ENCODE peak calls at places on chromosomes 3 and 15, in nine cellular contexts. K is stimulated activated CD8-positive, alpha-beta memory T cell treated with anti-CD3 and anti-CD28 coated beads, Interleukin-15, amount 100 ng/mL, for 4 hours; O is stimulated activated CD4-positive, alpha-beta T cell treated with anti-CD3 and anti-CD28 coated beads, Interleukin-2, amount 100 ng/mL, for 24 hours; L is adipocyte; H is NCI-H524 treated with DMSO at 0.1 percent for 48 hours; T is activated T-helper 1 cell treated with anti-CD3 and anti-CD28 coated beads, Interleukin-2, amount 50 U/mL, for 16 hours; E is pulmonary artery endothelial cell; N is midbrain; A is pancreas. C is an unnamed sample.
A peak's percentile ranks its signal among the peaks of the same experiment; 100 is the strongest.

GRCh38 chr3:32018723-32019564 is 37.4 kb downstream of the ZNF860 start:
- DNase-seq in K (no peak), O (no peak), L (peak; percentile 87), H (no peak), T (no peak), E (peak; percentile 8), N (peak; percentile 57), A (no peak), C (no peak)

GRCh38 chr3:181403876-181404660 is 307.7 kb upstream of the SOX2 start:
- DNase-seq in K (no peak), O (no peak), L (no peak), H (no peak), T (no peak), E (no peak), N (no peak), A (no peak), C (no peak)

GRCh38 chr3:188342991-188343732 is 189.2 kb downstream of the LPP start:
- DNase-seq in K (no peak), O (no peak), L (no peak), H (no peak), T (no peak), E (no peak), N (no peak), A (no peak), C (no peak)

GRCh38 chr3:103227651-103228050 is 792.8 kb downstream of the ZPLD1 start:
- DNase-seq in K (no peak), O (no peak), L (no peak), H (no peak), T (no peak), E (no peak), N (no peak), A (no peak), C (no peak)

GRCh38 chr15:67133026-67133425 is 67.6 kb downstream of the SMAD3 start:
- DNase-seq in K (no peak), O (no peak), L (no peak), H (no peak), T (no peak), E (no peak), N (no peak), A (no peak), C (no peak)

GRCh38 chr15:89785064-89785770 is 9.1 kb downstream of the MESP2 start:
- DNase-seq in K (no peak), O (no peak), L (no peak), H (no peak), T (no peak), E (no peak), N (no peak), A (no peak), C (no peak)

GRCh38 chr3:147408180-147409105 is 722 bp upstream of the ZIC1 start:
- DNase-seq in K (no peak), O (no peak), L (no peak), H (no peak), T (no peak), E (no peak), N (no peak), A (no peak), C (no peak)

GRCh38 chr3:58824285-58824684 is 157.7 kb upstream of the FAM3D start:
- DNase-seq in K (no peak), O (no peak), L (peak; percentile 84), H (peak; percentile 32), T (no peak), E (peak; percentile 15), N (peak; percentile 47), A (peak; percentile 50), C (no peak)

GRCh38 chr15:83115410-83115809 is 8.0 kb downstream of the TM6SF1 start:
- DNase-seq in K (no peak), O (no peak), L (no peak), H (no peak), T (no peak), E (no peak), N (no peak), A (no peak), C (no peak)

GRCh38 chr15:56931674-56932507 is 13.4 kb downstream of the TCF12 start:
- DNase-seq in K (no peak), O (no peak), L (peak; percentile 25), H (no peak), T (no peak), E (no peak), N (no peak), A (no peak), C (no peak)

GRCh38 chr3:183506674-183507290 is 48.7 kb downstream of the KLHL6 start:
- DNase-seq in K (no peak), O (no peak), L (no peak), H (no peak), T (no peak), E (no peak), N (no peak), A (no peak), C (no peak)

GRCh38 chr3:157279237-157279636 is 119.3 kb upstream of the CCNL1 start:
- DNase-seq in K (no peak), O (no peak), L (no peak), H (no peak), T (no peak), E (no peak), N (no peak), A (no peak), C (no peak)

GRCh38 chr3:16205156-16205870 is 30.8 kb downstream of the GALNT15 start:
- DNase-seq in K (no peak), O (no peak), L (no peak), H (no peak), T (no peak), E (no peak), N (no peak), A (no peak), C (no peak)

GRCh38 chr3:172261053-172261452 is 187.2 kb downstream of the GHSR start:
- DNase-seq in K (no peak), O (no peak), L (no peak), H (no peak), T (no peak), E (no peak), N (no peak), A (no peak), C (no peak)

GRCh38 chr3:132262305-132262704 is 54.9 kb upstream of the ACP3 start:
- DNase-seq in K (no peak), O (no peak), L (no peak), H (no peak), T (no peak), E (no peak), N (no peak), A (no peak), C (no peak)

GRCh38 chr15:98124576-98124975 is 164.1 kb downstream of the ARRDC4 start:
- DNase-seq in K (no peak), O (no peak), L (no peak), H (no peak), T (no peak), E (no peak), N (no peak), A (no peak), C (no peak)

GRCh38 chr3:57298041-57298440 is 5.6 kb upstream of the ASB14 start:
- DNase-seq in K (no peak), O (no peak), L (no peak), H (no peak), T (no peak), E (no peak), N (no peak), A (no peak), C (no peak)

GRCh38 chr15:33068531-33068990 is 126.0 kb downstream of the FMN1 start:
- DNase-seq in K (no peak), O (no peak), L (peak; percentile 50), H (no peak), T (no peak), E (no peak), N (no peak), A (peak; percentile 51), C (no peak)

GRCh38 chr3:9276761-9277370 is 27.4 kb upstream of the SRGAP3 start:
- DNase-seq in K (no peak), O (no peak), L (no peak), H (no peak), T (no peak), E (no peak), N (no peak), A (no peak), C (no peak)

GRCh38 chr3:77179762-77180161 is 139.9 kb downstream of the ROBO2 start:
- DNase-seq in K (no peak), O (no peak), L (no peak), H (no peak), T (no peak), E (no peak), N (no peak), A (peak; percentile 24), C (no peak)

GRCh38 chr3:128410669-128411573 is 55.8 kb downstream of the DNAJB8 start:
- DNase-seq in K (no peak), O (no peak), L (no peak), H (no peak), T (no peak), E (no peak), N (no peak), A (peak; percentile 78), C (no peak)

GRCh38 chr3:156732715-156733114 is 58.3 kb downstream of the TIPARP start:
- DNase-seq in K (no peak), O (no peak), L (no peak), H (no peak), T (no peak), E (no peak), N (no peak), A (no peak), C (no peak)